ENCODE peak calls at places on chromosomes 12 and 14, in nine cellular contexts. One of them, this sample, is unnamed.
A peak's percentile ranks its signal among the peaks of the same experiment; 100 is the strongest.

GRCh38 chr14:96502621-96503251 is 554 bp downstream of the PAPOLA start:
- DNase-seq in NCI-H1436: peak; percentile 50
- DNase-seq in posterior cingulate gyrus: no peak
- DNase-seq in T-cell: no peak
- DNase-seq in stimulated activated CD8-positive, alpha-beta memory T cell treated with anti-CD3 and anti-CD28 coated beads, Interleukin-15, amount 100 ng/mL, for 4 hours: no peak
- DNase-seq in cardiac muscle cell: peak; percentile 68
- DNase-seq in EH: peak; percentile 49
- DNase-seq in GM13977: peak; percentile 60
- DNase-seq in AG09319: no peak
- DNase-seq in this sample: peak; percentile 35

GRCh38 chr12:111600296-111600562 is 1.1 kb upstream of the ATXN2 start:
- DNase-seq in GM13977: no peak
- DNase-seq in stimulated activated CD8-positive, alpha-beta memory T cell treated with anti-CD3 and anti-CD28 coated beads, Interleukin-15, amount 100 ng/mL, for 4 hours: no peak
- DNase-seq in NCI-H1436: no peak
- DNase-seq in AG09319: no peak
- DNase-seq in posterior cingulate gyrus: no peak
- DNase-seq in cardiac muscle cell: no peak
- DNase-seq in EH: no peak
- DNase-seq in T-cell: no peak
- DNase-seq in this sample: no peak

GRCh38 chr14:64549805-64550538 is at the start of gene PPP1R36:
- DNase-seq in NCI-H1436: peak; percentile 53
- DNase-seq in cardiac muscle cell: peak; percentile 62
- DNase-seq in posterior cingulate gyrus: no peak
- DNase-seq in GM13977: peak; percentile 60
- DNase-seq in T-cell: no peak
- DNase-seq in EH: peak; percentile 41
- DNase-seq in AG09319: no peak
- DNase-seq in stimulated activated CD8-positive, alpha-beta memory T cell treated with anti-CD3 and anti-CD28 coated beads, Interleukin-15, amount 100 ng/mL, for 4 hours: no peak
- DNase-seq in this sample: peak; percentile 41

GRCh38 chr12:96985515-96986362 is 78.7 kb downstream of the NEDD1 start:
- DNase-seq in NCI-H1436: peak; percentile 44
- DNase-seq in GM13977: peak; percentile 76
- DNase-seq in T-cell: no peak
- DNase-seq in stimulated activated CD8-positive, alpha-beta memory T cell treated with anti-CD3 and anti-CD28 coated beads, Interleukin-15, amount 100 ng/mL, for 4 hours: no peak
- DNase-seq in cardiac muscle cell: peak; percentile 43
- DNase-seq in EH: peak; percentile 22
- DNase-seq in AG09319: no peak
- DNase-seq in posterior cingulate gyrus: no peak
- DNase-seq in this sample: peak; percentile 19

GRCh38 chr14:105999361-106000028 is 473.1 kb downstream of the TMEM121 start:
- DNase-seq in GM13977: peak; percentile 56
- DNase-seq in cardiac muscle cell: no peak
- DNase-seq in stimulated activated CD8-positive, alpha-beta memory T cell treated with anti-CD3 and anti-CD28 coated beads, Interleukin-15, amount 100 ng/mL, for 4 hours: no peak
- DNase-seq in EH: no peak
- DNase-seq in posterior cingulate gyrus: no peak
- DNase-seq in AG09319: no peak
- DNase-seq in T-cell: peak; percentile 71
- DNase-seq in NCI-H1436: no peak
- DNase-seq in this sample: peak; percentile 44

GRCh38 chr14:102318781-102319276 is 717 bp upstream of the ZNF839 start:
- DNase-seq in posterior cingulate gyrus: no peak
- DNase-seq in AG09319: no peak
- DNase-seq in EH: no peak
- DNase-seq in cardiac muscle cell: no peak
- DNase-seq in NCI-H1436: no peak
- DNase-seq in GM13977: no peak
- DNase-seq in T-cell: no peak
- DNase-seq in stimulated activated CD8-positive, alpha-beta memory T cell treated with anti-CD3 and anti-CD28 coated beads, Interleukin-15, amount 100 ng/mL, for 4 hours: no peak
- DNase-seq in this sample: no peak

GRCh38 chr12:15862840-15863239 is 19.3 kb upstream of the STRAP start:
- DNase-seq in GM13977: no peak
- DNase-seq in stimulated activated CD8-positive, alpha-beta memory T cell treated with anti-CD3 and anti-CD28 coated beads, Interleukin-15, amount 100 ng/mL, for 4 hours: no peak
- DNase-seq in EH: no peak
- DNase-seq in AG09319: no peak
- DNase-seq in posterior cingulate gyrus: no peak
- DNase-seq in cardiac muscle cell: no peak
- DNase-seq in NCI-H1436: no peak
- DNase-seq in T-cell: no peak
- DNase-seq in this sample: no peak

GRCh38 chr14:61646366-61647101 is 48.8 kb upstream of the HIF1A start:
- DNase-seq in posterior cingulate gyrus: no peak
- DNase-seq in cardiac muscle cell: no peak
- DNase-seq in stimulated activated CD8-positive, alpha-beta memory T cell treated with anti-CD3 and anti-CD28 coated beads, Interleukin-15, amount 100 ng/mL, for 4 hours: no peak
- DNase-seq in EH: peak; percentile 9
- DNase-seq in T-cell: no peak
- DNase-seq in GM13977: no peak
- DNase-seq in NCI-H1436: no peak
- DNase-seq in AG09319: no peak
- DNase-seq in this sample: no peak

GRCh38 chr14:95299271-95299670 is 20.4 kb downstream of the CLMN start:
- DNase-seq in posterior cingulate gyrus: no peak
- DNase-seq in cardiac muscle cell: no peak
- DNase-seq in GM13977: no peak
- DNase-seq in NCI-H1436: peak; percentile 17
- DNase-seq in stimulated activated CD8-positive, alpha-beta memory T cell treated with anti-CD3 and anti-CD28 coated beads, Interleukin-15, amount 100 ng/mL, for 4 hours: no peak
- DNase-seq in T-cell: no peak
- DNase-seq in EH: no peak
- DNase-seq in AG09319: no peak
- DNase-seq in this sample: no peak

GRCh38 chr12:106226884-106227640 is 20.8 kb downstream of the CKAP4 start:
- DNase-seq in posterior cingulate gyrus: no peak
- DNase-seq in T-cell: no peak
- DNase-seq in EH: peak; percentile 70
- DNase-seq in GM13977: peak; percentile 79
- DNase-seq in cardiac muscle cell: peak; percentile 61
- DNase-seq in AG09319: no peak
- DNase-seq in NCI-H1436: peak; percentile 41
- DNase-seq in stimulated activated CD8-positive, alpha-beta memory T cell treated with anti-CD3 and anti-CD28 coated beads, Interleukin-15, amount 100 ng/mL, for 4 hours: no peak
- DNase-seq in this sample: peak; percentile 61

GRCh38 chr12:103762473-103762872 is 78.6 kb downstream of the NT5DC3 start:
- DNase-seq in posterior cingulate gyrus: no peak
- DNase-seq in stimulated activated CD8-positive, alpha-beta memory T cell treated with anti-CD3 and anti-CD28 coated beads, Interleukin-15, amount 100 ng/mL, for 4 hours: no peak
- DNase-seq in EH: no peak
- DNase-seq in T-cell: no peak
- DNase-seq in cardiac muscle cell: no peak
- DNase-seq in NCI-H1436: no peak
- DNase-seq in GM13977: no peak
- DNase-seq in AG09319: no peak
- DNase-seq in this sample: no peak

GRCh38 chr12:49537709-49538601 is 875 bp upstream of the KCNH3 start:
- DNase-seq in posterior cingulate gyrus: peak; percentile 53
- DNase-seq in cardiac muscle cell: peak; percentile 53
- DNase-seq in EH: no peak
- DNase-seq in AG09319: no peak
- DNase-seq in GM13977: peak; percentile 57
- DNase-seq in stimulated activated CD8-positive, alpha-beta memory T cell treated with anti-CD3 and anti-CD28 coated beads, Interleukin-15, amount 100 ng/mL, for 4 hours: no peak
- DNase-seq in T-cell: no peak
- DNase-seq in NCI-H1436: peak; percentile 52
- DNase-seq in this sample: peak; percentile 20

This sample was measured in M059J.